ENCODE peak calls at places on chromosome 22, in four cellular contexts. P is K562, X is endothelial cell of umbilical vein, G is GM12878. M is an unnamed sample.

GRCh38 chr22:20750461-20751184 is 23.3 kb upstream of the SERPIND1 start:
- DNase-seq in P (peak), X (peak), G (peak), M (peak)

GRCh38 chr22:29014301-29014700 is 47.3 kb downstream of the C22orf31 start:
- DNase-seq in P (no peak), X (no peak), G (no peak), M (no peak)

GRCh38 chr22:29702025-29702930 is 17.5 kb upstream of the CABP7 start:
- DNase-seq in P (no peak), X (no peak), G (no peak), M (peak)

GRCh38 chr22:29152381-29153138 is 53.1 kb upstream of the EMID1 start:
- DNase-seq in P (peak), X (no peak), G (no peak), M (no peak)

GRCh38 chr22:35454416-35455054 is 54.6 kb downstream of the MCM5 start:
- DNase-seq in P (no peak), X (no peak), G (no peak), M (no peak)

GRCh38 chr22:28123989-28124766 is 205.1 kb upstream of the PITPNB start:
- DNase-seq in P (no peak), X (no peak), G (no peak), M (no peak)

GRCh38 chr22:29883831-29884139 is 811 bp downstream of the MTMR3 start:
- DNase-seq in P (no peak), X (no peak), G (no peak), M (peak)

GRCh38 chr22:47618180-47618579 is 855.7 kb downstream of the TBC1D22A start:
- DNase-seq in P (no peak), X (no peak), G (no peak), M (no peak)

GRCh38 chr22:19902245-19902699 is 39.3 kb upstream of the COMT start:
- DNase-seq in P (no peak), X (no peak), G (no peak), M (no peak)

GRCh38 chr22:23826510-23827350 is 12.1 kb downstream of the DERL3 start:
- DNase-seq in P (no peak), X (no peak), G (no peak), M (peak)

GRCh38 chr22:24952837-24953293 is 349 bp downstream of the KIAA1671 start:
- DNase-seq in P (no peak), X (peak), G (no peak), M (peak)

GRCh38 chr22:27358096-27358870 is 443.3 kb downstream of the MN1 start:
- DNase-seq in P (no peak), X (no peak), G (no peak), M (no peak)

GRCh38 chr22:17087176-17088131 is 2.7 kb downstream of the IL17RA start:
- DNase-seq in P (no peak), X (no peak), G (peak), M (peak)

GRCh38 chr22:47582067-47582466 is 819.6 kb downstream of the TBC1D22A start:
- DNase-seq in P (no peak), X (no peak), G (no peak), M (no peak)

GRCh38 chr22:30865656-30866055 is 102.9 kb downstream of the MORC2 start:
- DNase-seq in P (peak), X (no peak), G (no peak), M (no peak)

GRCh38 chr22:36741204-36741793 is 34.6 kb downstream of the IFT27 start:
- DNase-seq in P (peak), X (no peak), G (no peak), M (no peak)

GRCh38 chr22:36425977-36426523 is 38.3 kb upstream of the MYH9 start:
- DNase-seq in P (peak), X (no peak), G (no peak), M (peak)

GRCh38 chr22:25160120-25160996 is 39.3 kb upstream of the CRYBB3 start:
- DNase-seq in P (no peak), X (no peak), G (no peak), M (no peak)

GRCh38 chr22:23913661-23914353 is 19.6 kb downstream of the MIF start:
- DNase-seq in P (peak), X (peak), G (peak), M (peak)

GRCh38 chr22:22800716-22801115 is 86.9 kb upstream of the IGLL5 start:
- DNase-seq in P (no peak), X (no peak), G (no peak), M (peak)

GRCh38 chr22:19760652-19761002 is at the start of gene TBX1:
- DNase-seq in P (no peak), X (no peak), G (no peak), M (no peak)

GRCh38 chr22:30732426-30732825 is 37.8 kb downstream of the OSBP2 start:
- DNase-seq in P (no peak), X (no peak), G (no peak), M (no peak)

GRCh38 chr22:30643055-30643875 is 7.7 kb downstream of the SLC35E4 start:
- DNase-seq in P (no peak), X (no peak), G (no peak), M (no peak)

GRCh38 chr22:24337894-24338645 is 67.4 kb downstream of the SPECC1L start:
- DNase-seq in P (no peak), X (no peak), G (no peak), M (no peak)

GRCh38 chr22:35628732-35629131 is 11.6 kb upstream of the MB start:
- DNase-seq in P (no peak), X (no peak), G (no peak), M (no peak)

GRCh38 chr22:24526191-24526590 is 28.7 kb downstream of the GUCD1 start:
- DNase-seq in P (no peak), X (no peak), G (no peak), M (peak)

GRCh38 chr22:47795477-47796127 is 1033.2 kb downstream of the TBC1D22A start:
- DNase-seq in P (no peak), X (no peak), G (no peak), M (no peak)

GRCh38 chr22:35995345-35995744 is 33.3 kb downstream of the RBFOX2 start:
- DNase-seq in P (no peak), X (no peak), G (no peak), M (peak)

GRCh38 chr22:47997052-47997568 is 1234.7 kb downstream of the TBC1D22A start:
- DNase-seq in P (no peak), X (no peak), G (no peak), M (no peak)

GRCh38 chr22:22810471-22810870 is 77.1 kb upstream of the IGLL5 start:
- DNase-seq in P (no peak), X (no peak), G (no peak), M (no peak)

GRCh38 chr22:20980938-20981722 is 967 bp upstream of the LZTR1 start:
- DNase-seq in P (peak), X (no peak), G (no peak), M (no peak)

GRCh38 chr22:21621025-21621424 is 8.8 kb downstream of the YDJC start:
- DNase-seq in P (no peak), X (no peak), G (no peak), M (no peak)

GRCh38 chr22:27800250-27801131 is 1.1 kb downstream of the MN1 start:
- DNase-seq in P (no peak), X (no peak), G (no peak), M (no peak)

GRCh38 chr22:20111045-20111688 is 4.7 kb upstream of the RANBP1 start:
- DNase-seq in P (peak), X (peak), G (no peak), M (peak)

GRCh38 chr22:44074286-44074984 is 50.3 kb downstream of the PARVB start:
- DNase-seq in P (no peak), X (no peak), G (no peak), M (no peak)

GRCh38 chr22:37887610-37888378 is 18.3 kb upstream of the MICALL1 start:
- DNase-seq in P (no peak), X (peak), G (no peak), M (peak)

GRCh38 chr22:18044548-18045271 is 20.3 kb upstream of the MICAL3 start:
- DNase-seq in P (no peak), X (no peak), G (no peak), M (peak)

GRCh38 chr22:33919591-33920501 is at the start of gene LARGE1:
- DNase-seq in P (peak), X (no peak), G (no peak), M (peak)
- TF ChIP-seq FOS in P (no peak), X (no peak), G (no peak), M (no peak)

DNA sequence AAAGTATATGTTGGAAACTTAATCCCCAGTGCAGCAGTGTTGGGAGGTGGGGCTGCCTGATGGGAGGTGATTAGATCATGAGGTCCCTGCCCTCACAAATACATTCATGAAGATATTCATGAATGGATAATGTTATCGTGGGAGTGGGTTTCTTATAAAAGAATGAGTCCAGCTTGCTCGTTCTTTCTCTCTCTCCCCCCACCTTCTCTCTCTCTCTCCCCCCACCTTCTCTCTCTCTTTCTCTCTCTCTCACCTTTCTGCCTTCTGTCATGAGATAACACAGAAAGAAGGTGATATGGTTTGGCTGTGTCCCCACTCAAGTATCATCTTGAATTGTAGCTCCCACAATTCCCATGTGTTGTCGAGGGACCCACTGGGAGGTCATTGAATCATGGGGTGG is 66.7 kb upstream of the NUP50 start:
- DNase-seq in P (no peak), X (no peak), G (no peak), M (no peak)
- TF ChIP-seq FOS in P (no peak), X (no peak), G (no peak), M (no peak)

DNA sequence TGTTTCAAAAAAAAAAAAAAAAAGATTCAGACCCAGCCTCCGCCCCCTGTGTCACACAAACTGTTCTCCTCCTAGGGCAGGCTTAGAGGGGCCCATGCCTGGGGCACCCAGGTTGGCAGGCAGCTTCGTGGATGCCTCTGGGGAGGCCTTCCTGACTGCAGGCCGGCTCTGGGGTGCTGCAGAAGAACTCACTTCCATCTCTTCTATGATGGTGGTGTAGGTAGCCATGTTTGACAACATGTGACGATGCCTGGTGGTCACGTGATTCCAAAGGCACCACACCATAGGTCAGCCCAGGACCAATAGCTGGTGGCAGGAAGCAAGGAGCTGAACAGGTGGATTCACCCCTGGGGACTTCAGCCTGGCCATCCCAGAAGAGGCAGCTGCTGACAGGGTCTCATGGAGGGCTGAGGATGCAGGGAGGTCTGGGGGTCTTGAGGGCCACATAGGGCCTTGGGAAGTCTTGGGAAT is 24.1 kb upstream of the CELSR1 start:
- DNase-seq in P (peak), X (no peak), G (peak), M (peak)
- TF ChIP-seq FOS in P (peak), X (no peak), G (peak), M (no peak)

DNA sequence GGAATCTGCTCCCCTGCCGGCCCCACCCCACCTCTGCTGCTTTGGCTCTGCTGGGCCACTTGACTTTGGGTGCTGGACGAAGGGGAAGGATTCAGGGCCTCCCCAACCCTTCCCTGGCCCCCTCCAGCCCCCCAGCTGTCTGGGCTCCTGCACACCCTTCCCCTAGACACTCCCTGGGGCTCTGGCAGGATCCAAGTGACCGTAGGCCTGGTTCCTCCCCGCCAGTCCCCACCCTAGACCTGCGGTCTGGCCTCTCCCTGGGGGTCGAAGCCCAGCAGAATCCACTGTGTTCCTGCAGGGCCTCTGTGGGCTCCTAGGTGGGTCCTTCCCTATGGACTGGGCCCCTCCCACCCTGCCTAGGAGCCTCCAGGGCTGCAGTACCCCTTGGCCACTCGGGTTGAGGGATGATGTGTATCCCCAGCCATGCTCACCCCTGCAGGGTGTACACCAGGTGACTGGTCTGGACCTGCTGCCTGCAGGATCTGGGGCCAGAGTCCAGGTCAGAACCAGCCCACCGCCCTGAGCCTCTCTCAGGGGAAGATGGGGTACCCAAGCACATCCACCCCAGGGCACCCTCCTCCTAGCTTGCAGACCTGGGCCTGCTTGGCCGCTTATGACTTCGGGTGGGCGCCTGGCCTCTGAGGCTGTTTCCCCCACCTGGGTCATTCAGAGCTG is 5.6 kb downstream of the PIM3 start:
- DNase-seq in P (no peak), X (no peak), G (no peak), M (no peak)
- TF ChIP-seq FOS in P (no peak), X (no peak), G (no peak), M (no peak)

GRCh38 chr22:26188341-26188740 is 19.1 kb downstream of the SEZ6L start:
- DNase-seq in P (no peak), X (no peak), G (no peak), M (no peak)

GRCh38 chr22:26185190-26185589 is 15.9 kb downstream of the SEZ6L start:
- DNase-seq in P (no peak), X (no peak), G (no peak), M (no peak)

GRCh38 chr22:26182723-26183122 is 13.5 kb downstream of the SEZ6L start:
- DNase-seq in P (no peak), X (no peak), G (no peak), M (no peak)
- TF ChIP-seq FOS in P (no peak), X (no peak), G (no peak), M (no peak)

GRCh38 chr22:40035351-40035750 is 40.6 kb downstream of the FAM83F start:
- DNase-seq in P (no peak), X (no peak), G (no peak), M (no peak)

GRCh38 chr22:40036126-40036525 is 41.4 kb downstream of the FAM83F start:
- DNase-seq in P (no peak), X (no peak), G (no peak), M (no peak)

GRCh38 chr22:40039482-40039881 is 44.7 kb downstream of the FAM83F start:
- DNase-seq in P (no peak), X (no peak), G (no peak), M (no peak)

GRCh38 chr22:40037320-40037719 is 42.6 kb downstream of the FAM83F start:
- DNase-seq in P (no peak), X (no peak), G (no peak), M (no peak)

GRCh38 chr22:40036591-40037225 is 42.0 kb downstream of the FAM83F start:
- DNase-seq in P (peak), X (peak), G (no peak), M (peak)
- TF ChIP-seq FOS in P (no peak), X (no peak), G (no peak), M (no peak)